ENCODE peak calls at places on chromosomes 12 and 14, in seven cellular contexts. P is NCI-H2081, D is left cardiac atrium, E is kidney glomerular epithelial cell, K is SJCRH30, C is amniotic stem cell, V is RWPE1. G is an unnamed sample.

GRCh38 chr12:75505706-75506312 is 5.6 kb downstream of the KRR1 start:
- DNase-seq in D (no peak), C (peak), V (no peak), E (no peak), P (no peak), K (peak), G (peak)

GRCh38 chr12:72261885-72262284 is 10.3 kb upstream of the TRHDE start:
- DNase-seq in V (no peak), P (no peak), K (no peak), E (no peak), C (no peak), D (no peak), G (no peak)

GRCh38 chr12:1927751-1928351 is 9.4 kb upstream of the CACNA2D4 start:
- DNase-seq in E (no peak), P (no peak), C (no peak), D (peak), K (no peak), V (no peak), G (peak)

GRCh38 chr14:28875937-28876910 is 109.6 kb downstream of the FOXG1 start:
- DNase-seq in V (no peak), P (peak), E (no peak), C (no peak), D (no peak), K (no peak), G (no peak)

GRCh38 chr14:69395929-69396328 is 2.2 kb downstream of the ERH start:
- DNase-seq in E (no peak), K (no peak), V (no peak), P (no peak), D (no peak), C (no peak), G (no peak)

GRCh38 chr12:87196329-87196728 is 832.9 kb downstream of the C12orf50 start:
- DNase-seq in C (no peak), D (no peak), K (no peak), P (no peak), V (no peak), E (no peak), G (no peak)

GRCh38 chr12:95653761-95654546 is 102.7 kb upstream of the USP44 start:
- DNase-seq in C (peak), K (no peak), E (no peak), D (no peak), P (no peak), V (peak), G (peak)

GRCh38 chr12:4451694-4452093 is 6.1 kb upstream of the FGF6 start:
- DNase-seq in C (no peak), P (no peak), E (no peak), V (no peak), D (no peak), K (no peak), G (peak)

GRCh38 chr14:105414456-105415371 is 4.9 kb upstream of the MTA1 start:
- DNase-seq in C (peak), K (no peak), D (peak), E (peak), V (peak), P (peak), G (peak)

GRCh38 chr14:55803506-55804197 is 223.6 kb downstream of the KTN1 start:
- DNase-seq in E (no peak), P (no peak), C (no peak), D (no peak), K (no peak), V (no peak), G (no peak)

GRCh38 chr12:7989827-7990491 is 42.6 kb upstream of the FOXJ2 start:
- DNase-seq in D (peak), E (no peak), P (no peak), V (no peak), C (no peak), K (no peak), G (no peak)

GRCh38 chr14:30935445-30935844 is 61.1 kb downstream of the COCH start:
- DNase-seq in K (no peak), D (no peak), E (no peak), V (no peak), P (no peak), C (no peak), G (no peak)

GRCh38 chr14:65345264-65345663 is 67.3 kb upstream of the FUT8 start:
- DNase-seq in C (no peak), P (no peak), V (no peak), D (no peak), E (no peak), K (no peak), G (no peak)

GRCh38 chr12:4024701-4025419 is 151.7 kb upstream of the PARP11 start:
- DNase-seq in V (no peak), P (no peak), K (no peak), D (no peak), C (no peak), E (no peak), G (no peak)

GRCh38 chr12:101924647-101925046 is 47.3 kb downstream of the DRAM1 start:
- DNase-seq in D (no peak), P (no peak), V (peak), K (peak), C (no peak), E (no peak), G (no peak)

GRCh38 chr12:32549675-32550079 is 129.4 kb upstream of the DNM1L start:
- DNase-seq in K (peak), V (no peak), D (no peak), C (no peak), P (no peak), E (peak), G (peak)

GRCh38 chr14:38042356-38042755 is 165.3 kb upstream of the SSTR1 start:
- DNase-seq in D (no peak), E (no peak), V (no peak), K (peak), C (peak), P (no peak), G (no peak)

GRCh38 chr14:102777711-102778615 is 714 bp downstream of the TRAF3 start:
- DNase-seq in K (peak), D (no peak), V (peak), E (no peak), P (no peak), C (peak), G (peak)

GRCh38 chr12:29314421-29314820 is 66.6 kb downstream of the ERGIC2 start:
- DNase-seq in C (no peak), D (no peak), P (no peak), V (no peak), E (no peak), K (no peak), G (no peak)

GRCh38 chr12:123271182-123271491 is 519 bp downstream of the CDK2AP1 start:
- DNase-seq in C (peak), E (peak), V (peak), D (peak), K (peak), P (peak), G (peak)

GRCh38 chr12:106924458-106924857 is 31.2 kb upstream of the TMEM263 start:
- DNase-seq in E (no peak), V (no peak), D (no peak), C (no peak), K (no peak), P (no peak), G (no peak)

GRCh38 chr12:107207931-107208515 is 114.7 kb upstream of the CRY1 start:
- DNase-seq in D (no peak), V (no peak), E (no peak), K (peak), C (no peak), P (no peak), G (peak)

GRCh38 chr14:101398011-101398410 is 163.3 kb upstream of the DIO3 start:
- DNase-seq in E (no peak), P (no peak), D (no peak), K (no peak), C (no peak), V (no peak), G (peak)

GRCh38 chr12:132624186-132624855 is 5.7 kb downstream of the P2RX2 start:
- DNase-seq in K (no peak), D (no peak), C (no peak), E (no peak), P (no peak), V (no peak), G (peak)

GRCh38 chr14:100416921-100417451 is 93.8 kb downstream of the SLC25A47 start:
- DNase-seq in K (no peak), V (peak), C (peak), P (no peak), D (no peak), E (peak), G (peak)

GRCh38 chr14:68285421-68286179 is 466.0 kb downstream of the RAD51B start:
- DNase-seq in V (no peak), D (no peak), E (no peak), P (no peak), C (no peak), K (no peak), G (no peak)

GRCh38 chr14:99137001-99137700 is 134.8 kb downstream of the BCL11B start:
- DNase-seq in K (peak), P (no peak), V (no peak), E (no peak), C (no peak), D (no peak), G (peak)

GRCh38 chr12:101759396-101760047 is 20.3 kb upstream of the SYCP3 start:
- DNase-seq in C (no peak), P (no peak), E (peak), V (peak), K (peak), D (no peak), G (no peak)

G was measured in osteoblast.